ENCODE peak calls at places on chromosomes 1 and 21, in nine cellular contexts. One of them, this sample, is unnamed.

GRCh38 chr21:34029724-34030528 is 43.5 kb upstream of the MRPS6 start:
- DNase-seq in pancreas: no peak
- DNase-seq in thyroid gland: peak
- DNase-seq in cardiac fibroblast: peak
- DNase-seq in psoas muscle: no peak
- DNase-seq in epithelial cell of esophagus: peak
- DNase-seq in transverse colon: peak
- DNase-seq in CD8-positive, alpha-beta T cell: no peak
- DNase-seq in upper lobe of right lung: no peak
- DNase-seq in this sample: no peak

GRCh38 chr21:41767606-41768370 is 936 bp upstream of the RIPK4 start:
- DNase-seq in pancreas: peak
- DNase-seq in thyroid gland: peak
- DNase-seq in cardiac fibroblast: peak
- DNase-seq in psoas muscle: no peak
- DNase-seq in epithelial cell of esophagus: peak
- DNase-seq in transverse colon: no peak
- DNase-seq in CD8-positive, alpha-beta T cell: no peak
- DNase-seq in upper lobe of right lung: no peak
- DNase-seq in this sample: no peak

GRCh38 chr1:8711873-8712412 is 105.5 kb downstream of the RERE start:
- DNase-seq in pancreas: no peak
- DNase-seq in thyroid gland: no peak
- DNase-seq in cardiac fibroblast: no peak
- DNase-seq in psoas muscle: no peak
- DNase-seq in epithelial cell of esophagus: no peak
- DNase-seq in transverse colon: no peak
- DNase-seq in CD8-positive, alpha-beta T cell: no peak
- DNase-seq in upper lobe of right lung: no peak
- DNase-seq in this sample: no peak

GRCh38 chr1:188937965-188938551 is 1539.6 kb downstream of the BRINP3 start:
- DNase-seq in pancreas: no peak
- DNase-seq in thyroid gland: no peak
- DNase-seq in cardiac fibroblast: no peak
- DNase-seq in psoas muscle: no peak
- DNase-seq in epithelial cell of esophagus: no peak
- DNase-seq in transverse colon: no peak
- DNase-seq in CD8-positive, alpha-beta T cell: no peak
- DNase-seq in upper lobe of right lung: no peak
- DNase-seq in this sample: no peak

GRCh38 chr1:232468249-232468648 is 161.7 kb downstream of the SIPA1L2 start:
- DNase-seq in pancreas: no peak
- DNase-seq in thyroid gland: no peak
- DNase-seq in cardiac fibroblast: no peak
- DNase-seq in psoas muscle: no peak
- DNase-seq in epithelial cell of esophagus: no peak
- DNase-seq in transverse colon: no peak
- DNase-seq in CD8-positive, alpha-beta T cell: no peak
- DNase-seq in upper lobe of right lung: no peak
- DNase-seq in this sample: no peak

GRCh38 chr1:179921981-179922380 is 32.6 kb upstream of the CEP350 start:
- DNase-seq in pancreas: no peak
- DNase-seq in thyroid gland: no peak
- DNase-seq in cardiac fibroblast: no peak
- DNase-seq in psoas muscle: no peak
- DNase-seq in epithelial cell of esophagus: no peak
- DNase-seq in transverse colon: no peak
- DNase-seq in CD8-positive, alpha-beta T cell: no peak
- DNase-seq in upper lobe of right lung: no peak
- DNase-seq in this sample: no peak

GRCh38 chr1:7234471-7234755 is 449.2 kb downstream of the CAMTA1 start:
- DNase-seq in pancreas: no peak
- DNase-seq in thyroid gland: no peak
- DNase-seq in cardiac fibroblast: no peak
- DNase-seq in psoas muscle: no peak
- DNase-seq in epithelial cell of esophagus: no peak
- DNase-seq in transverse colon: no peak
- DNase-seq in CD8-positive, alpha-beta T cell: no peak
- DNase-seq in upper lobe of right lung: no peak
- DNase-seq in this sample: no peak

GRCh38 chr1:6224733-6225132 is 11.0 kb downstream of the ICMT start:
- DNase-seq in pancreas: no peak
- DNase-seq in thyroid gland: no peak
- DNase-seq in cardiac fibroblast: no peak
- DNase-seq in psoas muscle: peak
- DNase-seq in epithelial cell of esophagus: no peak
- DNase-seq in transverse colon: no peak
- DNase-seq in CD8-positive, alpha-beta T cell: no peak
- DNase-seq in upper lobe of right lung: no peak
- DNase-seq in this sample: no peak

GRCh38 chr1:94543003-94543402 is 1.4 kb upstream of the F3 start:
- DNase-seq in pancreas: no peak
- DNase-seq in thyroid gland: no peak
- DNase-seq in cardiac fibroblast: peak
- DNase-seq in psoas muscle: no peak
- DNase-seq in epithelial cell of esophagus: peak
- DNase-seq in transverse colon: no peak
- DNase-seq in CD8-positive, alpha-beta T cell: no peak
- DNase-seq in upper lobe of right lung: no peak
- DNase-seq in this sample: no peak

GRCh38 chr1:22154626-22155025 is 11.7 kb upstream of the WNT4 start:
- DNase-seq in pancreas: no peak
- DNase-seq in thyroid gland: no peak
- DNase-seq in cardiac fibroblast: no peak
- DNase-seq in psoas muscle: no peak
- DNase-seq in epithelial cell of esophagus: no peak
- DNase-seq in transverse colon: no peak
- DNase-seq in CD8-positive, alpha-beta T cell: no peak
- DNase-seq in upper lobe of right lung: no peak
- DNase-seq in this sample: no peak

GRCh38 chr1:241902376-241903067 is 54.5 kb downstream of the EXO1 start:
- DNase-seq in pancreas: no peak
- DNase-seq in thyroid gland: no peak
- DNase-seq in cardiac fibroblast: peak
- DNase-seq in psoas muscle: no peak
- DNase-seq in epithelial cell of esophagus: no peak
- DNase-seq in transverse colon: no peak
- DNase-seq in CD8-positive, alpha-beta T cell: no peak
- DNase-seq in upper lobe of right lung: no peak
- DNase-seq in this sample: no peak

GRCh38 chr1:198444792-198445191 is 95.7 kb downstream of the ATP6V1G3 start:
- DNase-seq in pancreas: no peak
- DNase-seq in thyroid gland: no peak
- DNase-seq in cardiac fibroblast: peak
- DNase-seq in psoas muscle: no peak
- DNase-seq in epithelial cell of esophagus: peak
- DNase-seq in transverse colon: no peak
- DNase-seq in CD8-positive, alpha-beta T cell: no peak
- DNase-seq in upper lobe of right lung: no peak
- DNase-seq in this sample: no peak

GRCh38 chr1:29974345-29974744 is 738.0 kb downstream of the PTPRU start:
- DNase-seq in pancreas: no peak
- DNase-seq in thyroid gland: no peak
- DNase-seq in cardiac fibroblast: peak
- DNase-seq in psoas muscle: no peak
- DNase-seq in epithelial cell of esophagus: peak
- DNase-seq in transverse colon: no peak
- DNase-seq in CD8-positive, alpha-beta T cell: no peak
- DNase-seq in upper lobe of right lung: no peak
- DNase-seq in this sample: no peak

DNA sequence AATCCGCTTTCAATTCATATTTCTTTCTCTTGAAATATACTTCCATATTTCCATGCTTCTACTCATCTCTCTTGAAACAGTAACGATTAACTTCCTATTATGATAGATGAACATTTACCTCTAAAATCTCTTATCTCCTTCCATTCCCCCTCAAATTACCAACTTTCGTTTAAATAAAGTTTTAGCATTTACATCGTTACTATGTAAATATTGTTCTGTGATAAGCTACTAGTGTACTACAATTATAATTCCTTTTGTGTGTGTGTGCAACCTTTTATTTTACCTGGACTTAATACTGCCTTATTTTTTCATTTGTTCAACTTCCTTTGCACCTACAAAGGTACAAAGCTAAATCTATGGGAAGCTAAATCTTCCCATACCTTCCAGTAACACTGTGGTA is 4.5 kb downstream of the FOXE3 start:
- DNase-seq in pancreas: no peak
- DNase-seq in thyroid gland: no peak
- DNase-seq in cardiac fibroblast: no peak
- DNase-seq in psoas muscle: no peak
- DNase-seq in epithelial cell of esophagus: no peak
- DNase-seq in transverse colon: no peak
- DNase-seq in CD8-positive, alpha-beta T cell: no peak
- DNase-seq in upper lobe of right lung: no peak
- DNase-seq in this sample: no peak
- TF ChIP-seq CTCF in pancreas: no peak
- TF ChIP-seq CTCF in thyroid gland: no peak
- TF ChIP-seq CTCF in cardiac fibroblast: no peak
- TF ChIP-seq CTCF in psoas muscle: no peak
- TF ChIP-seq CTCF in epithelial cell of esophagus: no peak
- TF ChIP-seq CTCF in transverse colon: no peak
- TF ChIP-seq CTCF in CD8-positive, alpha-beta T cell: no peak
- TF ChIP-seq CTCF in upper lobe of right lung: no peak
- TF ChIP-seq CTCF in this sample: no peak

DNA sequence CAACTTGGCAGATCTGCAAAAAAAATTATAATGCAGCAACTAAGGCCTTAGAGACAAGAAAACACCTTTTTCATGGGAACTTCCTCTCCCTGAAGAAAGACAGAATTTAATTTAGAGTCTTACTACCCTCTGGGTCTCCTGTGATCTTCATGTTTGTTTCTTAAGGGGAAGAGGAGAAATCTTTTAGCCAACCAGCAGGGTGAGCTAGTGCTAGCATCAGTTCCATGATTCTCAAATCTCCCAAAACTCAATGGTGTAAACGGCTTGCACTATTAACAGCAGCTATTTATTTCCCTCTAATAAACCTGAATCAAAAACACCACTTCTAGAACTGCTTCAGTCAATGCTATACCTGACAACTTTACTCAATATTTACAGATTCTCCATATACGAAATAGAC is 3.8 kb downstream of the ZNF644 start:
- DNase-seq in pancreas: no peak
- DNase-seq in thyroid gland: no peak
- DNase-seq in cardiac fibroblast: peak
- DNase-seq in psoas muscle: no peak
- DNase-seq in epithelial cell of esophagus: peak
- DNase-seq in transverse colon: no peak
- DNase-seq in CD8-positive, alpha-beta T cell: no peak
- DNase-seq in upper lobe of right lung: no peak
- DNase-seq in this sample: no peak
- TF ChIP-seq CTCF in pancreas: no peak
- TF ChIP-seq CTCF in thyroid gland: no peak
- TF ChIP-seq CTCF in cardiac fibroblast: peak
- TF ChIP-seq CTCF in psoas muscle: no peak
- TF ChIP-seq CTCF in epithelial cell of esophagus: peak
- TF ChIP-seq CTCF in transverse colon: peak
- TF ChIP-seq CTCF in CD8-positive, alpha-beta T cell: peak
- TF ChIP-seq CTCF in upper lobe of right lung: peak
- TF ChIP-seq CTCF in this sample: no peak

DNA sequence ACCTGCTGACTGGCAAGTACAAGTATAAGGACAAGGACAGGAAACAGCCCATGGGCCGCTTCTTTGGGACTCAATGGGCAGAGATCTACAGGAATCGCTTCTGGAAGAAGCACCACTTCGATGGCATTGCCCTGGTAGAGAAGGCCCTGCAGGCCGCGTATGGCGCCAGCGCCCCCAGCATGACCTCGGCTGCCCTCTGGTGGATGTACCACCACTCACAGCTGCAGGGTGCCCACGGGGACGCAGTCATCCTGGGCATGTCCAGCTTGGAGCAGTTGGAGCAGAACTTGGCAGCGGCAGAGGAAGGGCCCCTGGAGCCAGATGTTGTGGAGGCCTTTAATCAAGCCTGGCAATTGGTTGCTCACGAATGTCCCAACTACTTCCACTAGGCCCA is 32.0 kb downstream of the SLC16A1 start:
- DNase-seq in pancreas: no peak
- DNase-seq in thyroid gland: no peak
- DNase-seq in cardiac fibroblast: no peak
- DNase-seq in psoas muscle: no peak
- DNase-seq in epithelial cell of esophagus: no peak
- DNase-seq in transverse colon: no peak
- DNase-seq in CD8-positive, alpha-beta T cell: no peak
- DNase-seq in upper lobe of right lung: no peak
- DNase-seq in this sample: no peak
- TF ChIP-seq CTCF in pancreas: no peak
- TF ChIP-seq CTCF in thyroid gland: no peak
- TF ChIP-seq CTCF in cardiac fibroblast: no peak
- TF ChIP-seq CTCF in psoas muscle: no peak
- TF ChIP-seq CTCF in epithelial cell of esophagus: no peak
- TF ChIP-seq CTCF in transverse colon: no peak
- TF ChIP-seq CTCF in CD8-positive, alpha-beta T cell: no peak
- TF ChIP-seq CTCF in upper lobe of right lung: no peak
- TF ChIP-seq CTCF in this sample: no peak

DNA sequence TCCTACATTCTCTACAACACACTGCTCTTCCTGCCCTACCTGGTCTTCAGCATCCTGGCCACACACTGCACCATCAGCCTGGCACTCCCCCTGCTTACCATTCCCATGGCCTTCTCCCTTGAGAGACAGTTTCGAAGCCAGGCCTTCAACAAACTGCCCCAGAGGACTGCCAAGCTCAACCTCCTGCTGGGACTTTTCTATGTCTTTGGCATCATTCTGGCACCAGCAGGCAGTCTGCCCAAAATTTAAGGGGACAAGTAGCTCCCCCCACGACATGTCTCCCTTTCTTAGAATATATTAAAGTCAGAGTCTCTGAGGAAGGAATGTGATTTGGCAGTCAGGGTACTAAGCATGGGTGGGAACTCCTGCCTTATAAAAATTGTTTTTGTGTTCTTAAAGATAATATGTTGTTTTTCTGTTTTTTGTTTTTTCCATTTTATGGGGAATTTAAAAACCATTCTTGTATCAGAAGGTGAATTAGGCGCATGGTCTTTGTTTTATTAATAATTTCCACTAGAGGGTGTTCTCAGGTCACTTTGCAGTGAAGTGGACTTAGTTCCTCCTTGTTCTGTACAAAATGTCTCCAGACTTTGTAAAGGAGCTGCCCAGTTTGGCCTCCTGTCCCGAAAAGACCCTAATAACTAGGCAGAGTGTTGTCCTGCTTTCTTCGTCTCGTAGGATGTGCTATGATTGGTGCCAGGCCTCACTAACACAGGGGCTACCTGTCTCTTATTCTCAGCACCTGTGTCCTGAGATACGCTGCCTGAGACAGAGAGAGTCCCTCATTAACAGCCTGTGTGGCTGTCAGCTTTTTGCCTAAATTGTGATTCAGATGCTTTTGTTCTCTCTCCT is 13.1 kb downstream of the UBIAD1 start:
- DNase-seq in pancreas: no peak
- DNase-seq in thyroid gland: no peak
- DNase-seq in cardiac fibroblast: peak
- DNase-seq in psoas muscle: no peak
- DNase-seq in epithelial cell of esophagus: peak
- DNase-seq in transverse colon: no peak
- DNase-seq in CD8-positive, alpha-beta T cell: no peak
- DNase-seq in upper lobe of right lung: no peak
- DNase-seq in this sample: no peak
- TF ChIP-seq CTCF in pancreas: no peak
- TF ChIP-seq CTCF in thyroid gland: no peak
- TF ChIP-seq CTCF in cardiac fibroblast: peak
- TF ChIP-seq CTCF in psoas muscle: peak
- TF ChIP-seq CTCF in epithelial cell of esophagus: peak
- TF ChIP-seq CTCF in transverse colon: no peak
- TF ChIP-seq CTCF in CD8-positive, alpha-beta T cell: no peak
- TF ChIP-seq CTCF in upper lobe of right lung: no peak
- TF ChIP-seq CTCF in this sample: peak

GRCh38 chr1:47616036-47616435 is 178.2 kb downstream of the FOXD2 start:
- DNase-seq in pancreas: no peak
- DNase-seq in thyroid gland: no peak
- DNase-seq in cardiac fibroblast: no peak
- DNase-seq in psoas muscle: no peak
- DNase-seq in epithelial cell of esophagus: no peak
- DNase-seq in transverse colon: no peak
- DNase-seq in CD8-positive, alpha-beta T cell: no peak
- DNase-seq in upper lobe of right lung: no peak
- DNase-seq in this sample: no peak
- TF ChIP-seq CTCF in pancreas: no peak
- TF ChIP-seq CTCF in thyroid gland: no peak
- TF ChIP-seq CTCF in cardiac fibroblast: no peak
- TF ChIP-seq CTCF in psoas muscle: no peak
- TF ChIP-seq CTCF in epithelial cell of esophagus: no peak
- TF ChIP-seq CTCF in transverse colon: no peak
- TF ChIP-seq CTCF in CD8-positive, alpha-beta T cell: no peak
- TF ChIP-seq CTCF in upper lobe of right lung: no peak
- TF ChIP-seq CTCF in this sample: no peak